ENCODE peak calls at places on chromosomes 4 and X, in seven cellular contexts. M is AG09319; U is stimulated activated effector memory CD8-positive, alpha-beta T cell treated with anti-CD3 and anti-CD28 coated beads, Interleukin-12 subunit alpha, Interleukin-12 subunit beta, amount 100 ng/mL, for 72 hours; B is HCT116; R is activated CD4-positive, alpha-beta T cell treated with anti-CD3 and anti-CD28 coated beads, Interleukin-2, amount 10 ng/mL, durations not matched to agents 7 days and 5 days; Z is GM12865; S is HTR-8/SVneo. W is an unnamed sample.

GRCh38 chr4:94342713-94343112 is at the start of gene HPGDS:
- DNase-seq in S (no peak), Z (no peak), R (no peak), B (no peak), M (no peak), U (no peak), W (no peak)

GRCh38 chr4:79210636-79211049 is 115.2 kb downstream of the NAA11 start:
- DNase-seq in S (no peak), Z (no peak), R (no peak), B (no peak), M (no peak), U (no peak), W (no peak)

GRCh38 chr4:184616633-184617471 is 32.4 kb downstream of the CASP3 start:
- DNase-seq in Z (peak), R (no peak), U (no peak), M (no peak), B (no peak), S (no peak), W (no peak)

GRCh38 chr4:42555828-42556227 is 101.1 kb downstream of the ATP8A1 start:
- DNase-seq in R (no peak), U (no peak), S (no peak), M (no peak), B (no peak), Z (no peak), W (no peak)

GRCh38 chrX:20693071-20693470 is 426.4 kb upstream of the RPS6KA3 start:
- DNase-seq in R (no peak), M (no peak), U (no peak), B (no peak), Z (no peak), S (no peak), W (no peak)

GRCh38 chr4:82797591-82798081 is 960 bp downstream of the SCD5 start:
- DNase-seq in S (no peak), R (no peak), U (no peak), B (no peak), Z (peak), M (no peak), W (no peak)

GRCh38 chrX:18617351-18617750 is 54.6 kb downstream of the RS1 start:
- DNase-seq in B (peak), U (no peak), Z (no peak), R (no peak), M (no peak), S (no peak), W (no peak)

GRCh38 chrX:73822775-73823174 is 259.8 kb downstream of the CHIC1 start:
- DNase-seq in B (no peak), Z (no peak), S (no peak), R (no peak), M (no peak), U (no peak), W (no peak)

GRCh38 chr4:105050896-105051295 is 95.8 kb upstream of the TET2 start:
- DNase-seq in Z (no peak), B (no peak), M (no peak), S (no peak), U (no peak), R (no peak), W (no peak)

GRCh38 chr4:19239565-19239964 is 1012.1 kb upstream of the SLIT2 start:
- DNase-seq in R (no peak), U (no peak), Z (no peak), M (no peak), S (no peak), B (no peak), W (no peak)

GRCh38 chr4:91590242-91590641 is 713.5 kb upstream of the GRID2 start:
- DNase-seq in U (no peak), B (no peak), M (no peak), S (no peak), Z (no peak), R (no peak), W (no peak)

GRCh38 chr4:153117554-153117953 is 86.7 kb upstream of the TRIM2 start:
- DNase-seq in M (no peak), B (no peak), S (no peak), Z (no peak), U (no peak), R (no peak), W (no peak)

GRCh38 chrX:75158054-75158453 is 2.0 kb upstream of the ABCB7 start:
- DNase-seq in M (no peak), R (no peak), S (no peak), U (no peak), Z (no peak), B (no peak), W (no peak)

GRCh38 chr4:44487341-44487740 is 38.7 kb upstream of the KCTD8 start:
- DNase-seq in Z (no peak), U (no peak), S (no peak), M (no peak), R (no peak), B (no peak), W (no peak)

GRCh38 chrX:110786486-110786885 is 9.1 kb downstream of the CHRDL1 start:
- DNase-seq in R (no peak), Z (no peak), M (no peak), U (no peak), B (no peak), S (peak), W (no peak)

GRCh38 chrX:51776851-51777250 is 33.6 kb downstream of the GSPT2 start:
- DNase-seq in Z (no peak), R (no peak), S (no peak), U (no peak), M (no peak), B (no peak), W (no peak)

GRCh38 chrX:71111141-71111843 is at the start of gene IL2RG:
- DNase-seq in S (no peak), B (no peak), M (no peak), R (peak), U (no peak), Z (peak), W (no peak)

GRCh38 chr4:77636902-77637301 is 31.3 kb downstream of the CXCL13 start:
- DNase-seq in M (no peak), U (no peak), B (peak), R (no peak), S (no peak), Z (no peak), W (no peak)

GRCh38 chr4:14871676-14872430 is 130.4 kb upstream of the CPEB2 start:
- DNase-seq in U (no peak), M (no peak), S (no peak), B (peak), R (peak), Z (peak), W (no peak)

GRCh38 chr4:16439771-16440170 is 213.5 kb upstream of the TAPT1 start:
- DNase-seq in Z (no peak), B (no peak), U (no peak), S (no peak), R (no peak), M (no peak), W (no peak)

GRCh38 chr4:122099896-122100295 is 52.2 kb upstream of the BLTP1 start:
- DNase-seq in U (no peak), B (no peak), R (no peak), M (no peak), S (peak), Z (no peak), W (no peak)

GRCh38 chr4:52989865-52990264 is 127.7 kb downstream of the RASL11B start:
- DNase-seq in U (no peak), S (no peak), Z (no peak), B (no peak), R (no peak), M (no peak), W (no peak)

GRCh38 chrX:149982310-149982709 is 44.0 kb upstream of the EOLA2 start:
- DNase-seq in B (no peak), R (no peak), S (peak), M (no peak), Z (no peak), U (no peak), W (no peak)

GRCh38 chr4:8737601-8738279 is 133.9 kb downstream of the HMX1 start:
- DNase-seq in B (no peak), S (no peak), U (no peak), M (no peak), Z (no peak), R (no peak), W (peak)

GRCh38 chrX:11239230-11239629 is 54.0 kb upstream of the AMELX start:
- DNase-seq in Z (peak), M (no peak), U (no peak), R (no peak), S (no peak), B (no peak), W (no peak)

W was measured in mesenteric fat pad.